ENCODE peak calls at places on chromosomes 4 and X, in seven cellular contexts. L is fibroblast of lung; O is colonic mucosa; H is IMR-90; F is GM23248; B is CD8-positive, alpha-beta memory T cell; X is endodermal cell. Y is an unnamed sample.
A peak's percentile ranks its signal among the peaks of the same experiment; 100 is the strongest.

GRCh38 chrX:133676344-133677122 is 261.2 kb upstream of the GPC4 start:
- DNase-seq in O (peak; percentile 71), X (no peak), F (no peak), L (no peak), H (no peak), B (no peak), Y (no peak)

GRCh38 chr4:4311193-4311592 is 21.1 kb downstream of the ZBTB49 start:
- DNase-seq in O (no peak), X (no peak), B (no peak), L (no peak), H (no peak), F (no peak), Y (no peak)

GRCh38 chrX:53704294-53704693 is 17.8 kb upstream of the HUWE1 start:
- DNase-seq in X (no peak), O (no peak), B (no peak), F (no peak), H (no peak), L (no peak), Y (no peak)

GRCh38 chr4:77308843-77309242 is 151.8 kb downstream of the CCNG2 start:
- DNase-seq in L (peak; percentile 29), B (no peak), O (no peak), H (peak; percentile 35), X (no peak), F (peak; percentile 71), Y (peak; percentile 51)

GRCh38 chr4:80361329-80361900 is 25.9 kb downstream of the CFAP299 start:
- DNase-seq in X (no peak), H (peak; percentile 41), O (no peak), F (peak; percentile 58), L (peak; percentile 53), B (no peak), Y (no peak)

GRCh38 chr4:88818650-88819470 is 121.2 kb upstream of the NAP1L5 start:
- DNase-seq in H (peak; percentile 59), O (peak; percentile 69), X (peak; percentile 79), L (peak; percentile 66), F (peak; percentile 65), B (peak; percentile 29), Y (peak; percentile 52)

GRCh38 chr4:185955817-185956542 is 113.0 kb upstream of the TLR3 start:
- DNase-seq in O (no peak), B (no peak), H (no peak), L (no peak), F (no peak), X (no peak), Y (no peak)

GRCh38 chrX:118560380-118560932 is 64.8 kb downstream of the DOCK11 start:
- DNase-seq in F (no peak), B (no peak), O (no peak), L (no peak), H (no peak), X (peak; percentile 62), Y (no peak)

GRCh38 chr4:155759372-155760252 is 791 bp downstream of the GUCY1B1 start:
- DNase-seq in H (peak; percentile 16), F (peak; percentile 44), O (peak; percentile 22), B (no peak), L (peak; percentile 61), X (peak; percentile 72), Y (no peak)

GRCh38 chr4:6011686-6012085 is 6.5 kb downstream of the C4orf50 start:
- DNase-seq in H (no peak), L (no peak), F (no peak), X (peak; percentile 59), O (no peak), B (no peak), Y (no peak)

GRCh38 chr4:44447563-44448504 is 775 bp downstream of the KCTD8 start:
- DNase-seq in L (peak; percentile 10), H (no peak), B (no peak), F (peak; percentile 14), O (peak; percentile 16), X (peak; percentile 87), Y (no peak)

GRCh38 chr4:31237242-31237641 is 517.1 kb downstream of the PCDH7 start:
- DNase-seq in X (no peak), H (no peak), O (no peak), F (no peak), B (no peak), L (peak; percentile 10), Y (no peak)

GRCh38 chr4:37936889-37937498 is 23.2 kb upstream of the PTTG2 start:
- DNase-seq in H (no peak), B (no peak), F (no peak), L (no peak), O (no peak), X (peak; percentile 57), Y (no peak)

GRCh38 chrX:153633048-153633447 is 14.0 kb upstream of the DUSP9 start:
- DNase-seq in B (no peak), H (no peak), X (peak; percentile 5), L (no peak), O (no peak), F (no peak), Y (no peak)

GRCh38 chr4:13597604-13598003 is 29.9 kb downstream of the BOD1L1 start:
- DNase-seq in X (no peak), F (peak; percentile 62), O (no peak), B (no peak), L (no peak), H (peak; percentile 38), Y (no peak)

GRCh38 chr4:188532751-188533150 is 393.5 kb downstream of the TRIML1 start:
- DNase-seq in X (no peak), L (no peak), H (no peak), B (no peak), O (no peak), F (no peak), Y (no peak)

GRCh38 chr4:165783626-165784025 is 89.4 kb upstream of the TLL1 start:
- DNase-seq in H (no peak), L (no peak), X (no peak), F (no peak), B (no peak), O (no peak), Y (no peak)

GRCh38 chrX:136163694-136164093 is 16.4 kb downstream of the FHL1 start:
- DNase-seq in O (no peak), L (no peak), F (peak; percentile 55), X (no peak), H (no peak), B (no peak), Y (no peak)

GRCh38 chr4:163590609-163591264 is 96.2 kb downstream of the TMA16 start:
- DNase-seq in X (no peak), F (no peak), H (no peak), L (no peak), O (no peak), B (no peak), Y (no peak)

GRCh38 chr4:6393544-6394475 is 78.6 kb downstream of the PPP2R2C start:
- DNase-seq in L (no peak), F (no peak), X (no peak), H (no peak), O (no peak), B (no peak), Y (no peak)

GRCh38 chrX:154441984-154442707 is 1.8 kb upstream of the FAM50A start:
- DNase-seq in O (no peak), B (no peak), F (no peak), H (no peak), L (no peak), X (no peak), Y (no peak)

GRCh38 chr4:180960758-180961401 is 1282.3 kb upstream of the TENM3 start:
- DNase-seq in L (peak; percentile 16), O (no peak), X (no peak), H (no peak), F (peak; percentile 7), B (no peak), Y (no peak)

GRCh38 chr4:5365071-5366008 is 314.1 kb downstream of the STK32B start:
- DNase-seq in L (no peak), X (peak; percentile 69), O (peak; percentile 24), B (no peak), F (peak; percentile 95), H (peak; percentile 97), Y (no peak)

DNA sequence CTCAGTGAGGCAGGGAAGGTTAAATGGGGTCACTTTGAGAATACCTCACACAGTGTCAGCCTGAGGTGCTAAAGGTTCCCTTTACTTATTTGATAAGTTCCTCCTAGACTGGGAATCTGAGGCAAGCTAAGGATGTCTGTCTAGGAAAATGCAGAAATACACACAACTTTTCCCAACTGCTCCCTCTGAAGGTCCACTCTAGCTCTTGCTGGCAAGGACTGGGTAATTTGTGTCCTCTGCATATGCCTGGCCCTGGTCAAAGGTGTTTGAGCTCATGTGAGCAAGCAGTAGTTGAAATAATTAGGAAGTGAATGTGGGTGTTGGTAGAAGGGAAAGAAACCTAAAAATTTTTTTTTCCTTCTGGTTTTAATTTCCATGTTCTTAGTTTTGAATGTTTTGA is 21.3 kb downstream of the TXLNG start:
- DNase-seq in B (no peak), X (peak; percentile 61), L (peak; percentile 23), F (peak; percentile 63), O (no peak), H (peak; percentile 38), Y (no peak)
- H3K4me3 ChIP-seq in B (no peak overlapping the region), X (no peak overlapping the region), L (peak overlapping the region; percentile 33), F (peak overlapping the region; percentile 75), O (no peak overlapping the region), H (no peak overlapping the region), Y (no peak overlapping the region)

GRCh38 chr4:86558258-86558657 is 35.9 kb upstream of the PTPN13 start:
- DNase-seq in L (no peak), X (no peak), H (no peak), O (no peak), B (no peak), F (no peak), Y (no peak)

GRCh38 chr4:86558799-86559198 is 35.3 kb upstream of the PTPN13 start:
- DNase-seq in H (peak; percentile 42), O (no peak), B (no peak), X (no peak), F (no peak), L (peak; percentile 70), Y (no peak)

GRCh38 chr4:86556791-86557415 is 37.2 kb upstream of the PTPN13 start:
- DNase-seq in H (no peak), X (no peak), L (peak; percentile 12), F (peak; percentile 7), O (no peak), B (no peak), Y (no peak)

GRCh38 chr4:86554641-86555040 is 39.5 kb upstream of the PTPN13 start:
- DNase-seq in B (no peak), F (peak; percentile 7), H (no peak), X (no peak), O (no peak), L (no peak), Y (no peak)

GRCh38 chr4:86557526-86557925 is 36.6 kb upstream of the PTPN13 start:
- DNase-seq in L (peak; percentile 53), F (peak; percentile 8), O (no peak), B (no peak), H (peak; percentile 5), X (no peak), Y (no peak)
- H3K4me1 ChIP-seq in L (no peaks in the 10 kb centered on the region), F (peaks cover 13% of the 10 kb centered on the region), O (no peaks in the 10 kb centered on the region), B (no peaks in the 10 kb centered on the region), H (no peaks in the 10 kb centered on the region), X (peaks cover 8% of the 10 kb centered on the region), Y (no peaks in the 10 kb centered on the region)

DNA sequence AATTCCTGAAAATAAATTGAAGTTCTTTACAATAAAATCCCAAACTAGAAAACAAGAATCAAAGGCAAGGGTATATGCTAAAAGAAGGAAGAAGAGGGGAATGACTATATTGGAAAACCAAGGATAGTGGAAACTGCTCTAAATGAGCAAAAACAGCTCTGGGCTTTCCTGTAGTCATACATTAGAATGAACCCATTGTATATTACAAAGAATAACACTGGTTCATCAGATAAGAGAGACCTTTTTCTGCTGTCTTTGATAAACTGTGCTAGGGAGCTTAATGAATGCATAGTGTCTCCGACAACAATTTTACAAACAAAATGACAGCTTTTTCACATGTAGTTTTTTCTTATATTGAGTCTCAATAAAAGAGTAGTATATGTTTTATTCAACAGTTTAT is 26.6 kb downstream of the TLR2 start:
- DNase-seq in L (no peak), H (no peak), F (no peak), B (no peak), X (no peak), O (no peak), Y (no peak)
- H3K4me3 ChIP-seq in L (no peak overlapping the region), H (no peak overlapping the region), F (no peak overlapping the region), B (no peak overlapping the region), X (no peak overlapping the region), O (no peak overlapping the region), Y (no peak overlapping the region)

GRCh38 chr4:142130636-142131035 is 494.3 kb downstream of the IL15 start:
- DNase-seq in B (no peak), L (no peak), F (no peak), X (no peak), H (no peak), O (no peak), Y (no peak)
- H3K4me1 ChIP-seq in B (peaks cover 17% of the 10 kb centered on the region), L (no peaks in the 10 kb centered on the region), F (peaks cover 18% of the 10 kb centered on the region), X (no peaks in the 10 kb centered on the region), H (peaks cover 5% of the 10 kb centered on the region), O (no peaks in the 10 kb centered on the region), Y (peaks cover 12% of the 10 kb centered on the region)

Y was measured in CD4-positive, CD25-positive, alpha-beta regulatory T cell.